ENCODE peak calls at places on chromosomes 7 and 10, in nine cellular contexts. K is Ammon's horn, V is NB4, Y is EH, X is DMS53, B is Panc1, Z is activated gamma-delta T cell, A is mucosa of gallbladder, M is spleen. S is an unnamed sample.

GRCh38 chr7:4078580-4078979 is 603.5 kb upstream of the FOXK1 start:
- DNase-seq in X (no peak), K (no peak), A (peak; percentile 4), M (no peak), Y (no peak), V (no peak), Z (no peak), B (no peak), S (no peak)

GRCh38 chr10:89414146-89414878 is at the start of gene IFIT5:
- DNase-seq in Y (peak; percentile 79), Z (peak; percentile 51), V (peak; percentile 82), K (peak; percentile 85), B (peak; percentile 66), A (peak; percentile 65), X (peak; percentile 89), M (peak; percentile 93), S (peak; percentile 71)

GRCh38 chr10:62554632-62555199 is 180.5 kb downstream of the ZNF365 start:
- DNase-seq in V (peak; percentile 62), M (no peak), B (no peak), X (peak; percentile 82), Z (no peak), A (peak; percentile 12), Y (peak; percentile 75), K (peak; percentile 76), S (peak; percentile 73)

GRCh38 chr7:87148332-87148955 is 3.8 kb upstream of the DMTF1 start:
- DNase-seq in Y (peak; percentile 36), A (no peak), V (peak; percentile 39), B (peak; percentile 42), M (no peak), K (peak; percentile 16), Z (no peak), X (peak; percentile 70), S (no peak)

GRCh38 chr7:38872202-38872601 is 36.8 kb downstream of the VPS41 start:
- DNase-seq in V (no peak), K (no peak), B (no peak), A (no peak), Y (no peak), Z (no peak), X (no peak), M (no peak), S (no peak)

GRCh38 chr10:29689001-29689400 is 54.2 kb upstream of the SVIL start:
- DNase-seq in M (no peak), K (no peak), Z (no peak), V (peak; percentile 61), B (peak; percentile 33), X (peak; percentile 42), A (no peak), Y (peak; percentile 66), S (no peak)

GRCh38 chr10:130353928-130354327 is 217.7 kb downstream of the GLRX3 start:
- DNase-seq in X (no peak), A (no peak), K (no peak), M (peak; percentile 15), B (no peak), Y (no peak), V (no peak), Z (no peak), S (no peak)

GRCh38 chr10:93384006-93384405 is 98.1 kb downstream of the MYOF start:
- DNase-seq in M (no peak), X (no peak), K (no peak), Y (no peak), V (peak; percentile 22), Z (no peak), B (no peak), A (no peak), S (no peak)

GRCh38 chr7:71414490-71414889 is 282.5 kb downstream of the GALNT17 start:
- DNase-seq in B (no peak), Y (no peak), K (no peak), Z (no peak), M (no peak), A (no peak), X (no peak), V (peak; percentile 79), S (no peak)

GRCh38 chr10:11760151-11760550 is 18.0 kb downstream of the ECHDC3 start:
- DNase-seq in K (no peak), V (no peak), Y (no peak), M (no peak), Z (no peak), A (no peak), B (no peak), X (no peak), S (no peak)

GRCh38 chr7:78178319-78178718 is 379.7 kb downstream of the PHTF2 start:
- DNase-seq in K (no peak), Z (no peak), V (no peak), B (no peak), A (no peak), M (no peak), Y (peak; percentile 40), X (peak; percentile 36), S (no peak)

GRCh38 chr10:43407148-43407575 is 1.8 kb downstream of the HNRNPF start:
- DNase-seq in Y (peak; percentile 61), B (no peak), X (peak; percentile 81), K (peak; percentile 25), V (peak; percentile 66), A (peak; percentile 38), M (peak; percentile 95), Z (peak; percentile 46), S (peak; percentile 83)

GRCh38 chr7:67729771-67730170 is 733.1 kb downstream of the TYW1 start:
- DNase-seq in Y (no peak), A (no peak), M (no peak), B (no peak), K (no peak), X (no peak), Z (no peak), V (no peak), S (no peak)

GRCh38 chr7:28408974-28409715 is 3.2 kb upstream of the CREB5 start:
- DNase-seq in B (peak; percentile 84), X (peak; percentile 97), Z (no peak), V (peak; percentile 85), K (peak; percentile 97), A (peak; percentile 96), Y (peak; percentile 96), M (peak; percentile 84), S (no peak)

GRCh38 chr7:134554417-134554966 is 5.6 kb downstream of the AKR1B15 start:
- DNase-seq in Y (no peak), B (no peak), K (no peak), Z (no peak), M (no peak), V (no peak), X (no peak), A (peak; percentile 47), S (no peak)

S was measured in Karpas-422.